ENCODE peak calls at places on chromosome 9, in six cellular contexts. G, S, D, C, P and B are unnamed samples.

GRCh38 chr9:104539275-104539674 is 2.6 kb upstream of the OR13C3 start:
- DNase-seq in D (no peak), C (no peak), S (no peak), G (no peak), P (no peak), B (no peak)

GRCh38 chr9:81632599-81632998 is 56.7 kb downstream of the TLE1 start:
- DNase-seq in P (peak; percentile 90), D (no peak), C (no peak), G (no peak), S (no peak), B (no peak)

GRCh38 chr9:133591116-133591910 is 17.9 kb downstream of the FAM163B start:
- DNase-seq in D (no peak), G (no peak), P (no peak), S (no peak), C (no peak), B (no peak)

GRCh38 chr9:121557581-121558422 is 58.2 kb upstream of the GGTA1 start:
- DNase-seq in G (peak; percentile 17), S (peak; percentile 68), D (no peak), P (peak; percentile 96), C (peak; percentile 30), B (peak; percentile 36)

GRCh38 chr9:111597852-111598729 is 1.4 kb downstream of the PTGR1 start:
- DNase-seq in C (peak; percentile 49), S (peak; percentile 78), D (peak; percentile 30), G (peak; percentile 28), P (peak; percentile 40), B (peak; percentile 66)

GRCh38 chr9:1722404-1722803 is 292.7 kb upstream of the SMARCA2 start:
- DNase-seq in S (no peak), G (no peak), C (no peak), D (no peak), P (no peak), B (no peak)

GRCh38 chr9:97938081-97938644 is at the start of gene HEMGN:
- DNase-seq in G (no peak), C (no peak), S (no peak), D (no peak), P (no peak), B (no peak)

GRCh38 chr9:35882996-35883395 is 12.8 kb upstream of the OR13J1 start:
- DNase-seq in S (no peak), P (peak; percentile 13), C (no peak), G (no peak), D (no peak), B (no peak)

GRCh38 chr9:120443489-120443888 is 136.5 kb downstream of the CDK5RAP2 start:
- DNase-seq in P (peak; percentile 89), D (no peak), G (no peak), S (no peak), C (no peak), B (no peak)

GRCh38 chr9:11312976-11313375 is 700.2 kb upstream of the PTPRD start:
- DNase-seq in C (no peak), G (no peak), S (no peak), P (no peak), D (no peak), B (no peak)

GRCh38 chr9:81314525-81314924 is 374.8 kb downstream of the TLE1 start:
- DNase-seq in S (no peak), C (no peak), P (no peak), G (no peak), D (no peak), B (no peak)

GRCh38 chr9:76441551-76442322 is 17.2 kb upstream of the GCNT1 start:
- DNase-seq in D (no peak), P (peak; percentile 96), C (no peak), G (no peak), S (no peak), B (no peak)

GRCh38 chr9:113600477-113600851 is 136.9 kb downstream of the RGS3 start:
- DNase-seq in C (no peak), P (no peak), D (no peak), G (no peak), S (peak; percentile 34), B (no peak)

GRCh38 chr9:77257275-77257674 is 79.9 kb downstream of the VPS13A start:
- DNase-seq in C (no peak), D (no peak), G (no peak), P (no peak), S (no peak), B (no peak)

GRCh38 chr9:38318755-38319495 is 73.6 kb upstream of the ALDH1B1 start:
- DNase-seq in G (no peak), S (peak; percentile 41), D (peak; percentile 65), C (no peak), P (no peak), B (peak; percentile 46)

GRCh38 chr9:95877984-95878383 is 2.5 kb downstream of the ERCC6L2 start:
- DNase-seq in D (no peak), S (no peak), G (no peak), P (no peak), C (no peak), B (no peak)

GRCh38 chr9:5041390-5042115 is 56.5 kb downstream of the JAK2 start:
- DNase-seq in S (peak; percentile 32), D (no peak), P (no peak), G (no peak), C (no peak), B (no peak)

GRCh38 chr9:126301985-126302603 is 24.5 kb upstream of the MVB12B start:
- DNase-seq in D (peak; percentile 27), G (peak; percentile 45), S (no peak), C (peak; percentile 44), P (peak; percentile 34), B (no peak)

GRCh38 chr9:90894956-90895687 is 93.5 kb downstream of the SYK start:
- DNase-seq in S (no peak), G (no peak), C (no peak), D (no peak), P (no peak), B (no peak)

GRCh38 chr9:109182940-109183798 is 16.1 kb upstream of the FRRS1L start:
- DNase-seq in C (no peak), P (peak; percentile 15), S (no peak), G (no peak), D (peak; percentile 15), B (no peak)

GRCh38 chr9:16870606-16871357 is at the start of gene BNC2:
- DNase-seq in P (peak; percentile 42), S (peak; percentile 83), C (peak; percentile 73), D (no peak), G (no peak), B (no peak)

GRCh38 chr9:93129691-93130500 is 4.2 kb downstream of the NINJ1 start:
- DNase-seq in P (no peak), G (no peak), S (peak; percentile 34), C (no peak), D (no peak), B (no peak)

GRCh38 chr9:134329886-134330285 is 3.6 kb downstream of the RXRA start:
- DNase-seq in P (no peak), S (no peak), C (no peak), D (no peak), G (no peak), B (no peak)

GRCh38 chr9:649128-650074 is 192.1 kb upstream of the DMRT1 start:
- DNase-seq in S (no peak), D (peak; percentile 10), P (no peak), G (no peak), C (no peak), B (no peak)

GRCh38 chr9:136147890-136148714 is 29.4 kb upstream of the TMEM250 start:
- DNase-seq in S (no peak), C (no peak), G (no peak), P (no peak), D (no peak), B (no peak)

GRCh38 chr9:93952784-93953491 is 2.2 kb downstream of the BARX1 start:
- DNase-seq in P (no peak), S (no peak), D (no peak), C (no peak), G (no peak), B (no peak)

GRCh38 chr9:94919376-94920098 is 193.0 kb downstream of the AOPEP start:
- DNase-seq in D (no peak), S (peak; percentile 74), C (no peak), G (no peak), P (peak; percentile 81), B (no peak)

GRCh38 chr9:120868676-120869359 is 8.2 kb downstream of the PHF19 start:
- DNase-seq in S (peak; percentile 98), D (no peak), G (peak; percentile 87), C (peak; percentile 93), P (peak; percentile 85), B (peak; percentile 100)

GRCh38 chr9:81605154-81605670 is 84.1 kb downstream of the TLE1 start:
- DNase-seq in C (no peak), D (no peak), G (no peak), P (no peak), S (no peak), B (no peak)

GRCh38 chr9:34089311-34089710 is 37.2 kb downstream of the DCAF12 start:
- DNase-seq in D (no peak), C (no peak), G (no peak), S (no peak), P (peak; percentile 30), B (no peak)

GRCh38 chr9:72012642-72013041 is 47.8 kb downstream of the C9orf57 start:
- DNase-seq in C (no peak), G (no peak), P (no peak), S (no peak), D (no peak), B (no peak)